ENCODE peak calls at places on chromosome 21, in four cellular contexts. D is cardiac septum; S is nephron progenitor cell; V is stimulated activated CD8-positive, alpha-beta memory T cell treated with anti-CD3 and anti-CD28 coated beads, Interleukin-4, amount 100 ng/mL, for 1 hour. J is an unnamed sample.

GRCh38 chr21:27070881-27071670 is 104.2 kb upstream of the ADAMTS5 start:
- DNase-seq in V (no peak), D (no peak), S (no peak), J (no peak)

GRCh38 chr21:25464275-25464674 is 143.0 kb downstream of the MRPL39 start:
- DNase-seq in V (no peak), S (no peak), D (no peak), J (no peak)

GRCh38 chr21:39120876-39121599 is 62.2 kb downstream of the PSMG1 start:
- DNase-seq in D (no peak), S (peak), V (no peak), J (no peak)

GRCh38 chr21:33892853-33893252 is 22.8 kb downstream of the ATP5PO start:
- DNase-seq in S (peak), D (no peak), V (no peak), J (no peak)

GRCh38 chr21:44850905-44851657 is 22.4 kb downstream of the PTTG1IP start:
- DNase-seq in D (no peak), V (no peak), S (no peak), J (no peak)

GRCh38 chr21:38261851-38262250 is 5.1 kb downstream of the KCNJ15 start:
- DNase-seq in S (no peak), V (no peak), D (no peak), J (no peak)

GRCh38 chr21:45304161-45304830 is 16.6 kb upstream of the POFUT2 start:
- DNase-seq in D (peak), S (no peak), V (no peak), J (no peak)

GRCh38 chr21:39381009-39381408 is 32.1 kb upstream of the HMGN1 start:
- DNase-seq in D (no peak), S (no peak), V (no peak), J (no peak)

GRCh38 chr21:42474043-42474831 is 21.8 kb downstream of the RSPH1 start:
- DNase-seq in S (no peak), D (no peak), V (no peak), J (peak)

GRCh38 chr21:35829014-35829525 is 231.3 kb downstream of the SETD4 start:
- DNase-seq in D (no peak), V (no peak), S (no peak), J (no peak)

GRCh38 chr21:42404534-42404933 is 832 bp downstream of the UBASH3A start:
- DNase-seq in D (peak), V (no peak), S (no peak), J (no peak)

J was measured in SW 1271.